ENCODE peak calls at places on chromosomes 1 and 21, in six cellular contexts. One of them, this sample, is unnamed.

GRCh38 chr1:75797273-75797588 is 549 bp downstream of the MSH4 start:
- DNase-seq in RPMI8226: no peak
- DNase-seq in colonic mucosa: no peak
- DNase-seq in hypothalamus: no peak
- DNase-seq in mucosa of descending colon: no peak
- DNase-seq in caudate nucleus: no peak
- DNase-seq in this sample: no peak

GRCh38 chr1:197614916-197615692 is 160.2 kb downstream of the DENND1B start:
- DNase-seq in hypothalamus: peak; percentile 8
- DNase-seq in mucosa of descending colon: no peak
- DNase-seq in caudate nucleus: no peak
- DNase-seq in RPMI8226: peak; percentile 44
- DNase-seq in colonic mucosa: peak; percentile 31
- DNase-seq in this sample: peak; percentile 52

GRCh38 chr1:173663159-173663558 is 6.5 kb downstream of the ANKRD45 start:
- DNase-seq in colonic mucosa: no peak
- DNase-seq in RPMI8226: no peak
- DNase-seq in caudate nucleus: no peak
- DNase-seq in hypothalamus: no peak
- DNase-seq in mucosa of descending colon: no peak
- DNase-seq in this sample: no peak

GRCh38 chr1:153362187-153362586 is 4.5 kb downstream of the S100A9 start:
- DNase-seq in hypothalamus: no peak
- DNase-seq in RPMI8226: no peak
- DNase-seq in mucosa of descending colon: no peak
- DNase-seq in colonic mucosa: no peak
- DNase-seq in caudate nucleus: no peak
- DNase-seq in this sample: no peak

GRCh38 chr1:174726167-174726879 is 273.4 kb upstream of the CACYBP start:
- DNase-seq in mucosa of descending colon: no peak
- DNase-seq in RPMI8226: peak; percentile 22
- DNase-seq in colonic mucosa: no peak
- DNase-seq in caudate nucleus: no peak
- DNase-seq in hypothalamus: peak; percentile 18
- DNase-seq in this sample: no peak

GRCh38 chr21:16420086-16420724 is 690.4 kb downstream of the USP25 start:
- DNase-seq in hypothalamus: peak; percentile 60
- DNase-seq in colonic mucosa: no peak
- DNase-seq in caudate nucleus: peak; percentile 5
- DNase-seq in RPMI8226: no peak
- DNase-seq in mucosa of descending colon: no peak
- DNase-seq in this sample: peak; percentile 62

GRCh38 chr1:16617778-16618580 is 4.6 kb upstream of the NBPF1 start:
- DNase-seq in colonic mucosa: peak; percentile 23
- DNase-seq in RPMI8226: no peak
- DNase-seq in hypothalamus: no peak
- DNase-seq in mucosa of descending colon: no peak
- DNase-seq in caudate nucleus: no peak
- DNase-seq in this sample: no peak

GRCh38 chr1:87684194-87684593 is 355.5 kb downstream of the LMO4 start:
- DNase-seq in hypothalamus: peak; percentile 27
- DNase-seq in mucosa of descending colon: no peak
- DNase-seq in caudate nucleus: no peak
- DNase-seq in colonic mucosa: peak; percentile 23
- DNase-seq in RPMI8226: no peak
- DNase-seq in this sample: no peak

GRCh38 chr1:19338323-19338762 is 26.2 kb downstream of the SLC66A1 start:
- DNase-seq in mucosa of descending colon: no peak
- DNase-seq in hypothalamus: no peak
- DNase-seq in RPMI8226: no peak
- DNase-seq in colonic mucosa: peak; percentile 47
- DNase-seq in caudate nucleus: no peak
- DNase-seq in this sample: peak; percentile 53

GRCh38 chr1:230922620-230923019 is 54.3 kb upstream of the C1orf198 start:
- DNase-seq in hypothalamus: no peak
- DNase-seq in mucosa of descending colon: no peak
- DNase-seq in colonic mucosa: no peak
- DNase-seq in RPMI8226: no peak
- DNase-seq in caudate nucleus: no peak
- DNase-seq in this sample: no peak

GRCh38 chr21:33026878-33027400 is 1.2 kb downstream of the OLIG2 start:
- DNase-seq in mucosa of descending colon: no peak
- DNase-seq in caudate nucleus: no peak
- DNase-seq in hypothalamus: peak; percentile 20
- DNase-seq in RPMI8226: peak; percentile 34
- DNase-seq in colonic mucosa: no peak
- DNase-seq in this sample: no peak

GRCh38 chr1:22313321-22313720 is 138.3 kb upstream of the ZBTB40 start:
- DNase-seq in colonic mucosa: no peak
- DNase-seq in RPMI8226: no peak
- DNase-seq in mucosa of descending colon: no peak
- DNase-seq in caudate nucleus: no peak
- DNase-seq in hypothalamus: no peak
- DNase-seq in this sample: no peak

GRCh38 chr1:156490401-156491032 is 10.1 kb downstream of the MEF2D start:
- DNase-seq in RPMI8226: peak; percentile 60
- DNase-seq in caudate nucleus: no peak
- DNase-seq in hypothalamus: no peak
- DNase-seq in colonic mucosa: no peak
- DNase-seq in mucosa of descending colon: no peak
- DNase-seq in this sample: no peak

GRCh38 chr1:179856286-179856685 is 21.3 kb downstream of the TOR1AIP2 start:
- DNase-seq in caudate nucleus: no peak
- DNase-seq in colonic mucosa: no peak
- DNase-seq in RPMI8226: no peak
- DNase-seq in hypothalamus: no peak
- DNase-seq in mucosa of descending colon: no peak
- DNase-seq in this sample: no peak

GRCh38 chr1:236471653-236472052 is 52.1 kb upstream of the LGALS8 start:
- DNase-seq in hypothalamus: no peak
- DNase-seq in RPMI8226: no peak
- DNase-seq in mucosa of descending colon: no peak
- DNase-seq in caudate nucleus: no peak
- DNase-seq in colonic mucosa: no peak
- DNase-seq in this sample: no peak

GRCh38 chr1:13607002-13607401 is 23.4 kb downstream of the PDPN start:
- DNase-seq in colonic mucosa: no peak
- DNase-seq in mucosa of descending colon: no peak
- DNase-seq in hypothalamus: no peak
- DNase-seq in RPMI8226: no peak
- DNase-seq in caudate nucleus: no peak
- DNase-seq in this sample: no peak